ENCODE peak calls at places on chromosomes 7 and 10, in seven cellular contexts. R, I, G, Y, Z, P and C are unnamed samples.

GRCh38 chr10:35789996-35790395 is 147.9 kb upstream of the FZD8 start:
- DNase-seq in I (no peak), Y (no peak), G (no peak), Z (peak), P (peak), R (no peak), C (no peak)

GRCh38 chr7:50953303-50953702 is 170.6 kb upstream of the GRB10 start:
- DNase-seq in G (no peak), Z (no peak), I (no peak), Y (no peak), R (no peak), P (no peak), C (no peak)

GRCh38 chr10:112793197-112793921 is 156.7 kb upstream of the TCF7L2 start:
- DNase-seq in G (no peak), Z (no peak), I (no peak), Y (no peak), P (peak), R (no peak), C (no peak)

GRCh38 chr7:91288208-91288824 is 24.1 kb downstream of the FZD1 start:
- DNase-seq in G (no peak), Y (no peak), I (no peak), Z (peak), P (no peak), R (no peak), C (no peak)

GRCh38 chr10:101166430-101166829 is 35.3 kb downstream of the TLX1 start:
- DNase-seq in Y (no peak), Z (peak), P (no peak), G (no peak), R (no peak), I (no peak), C (no peak)

GRCh38 chr10:23157239-23157661 is 34.9 kb upstream of the PTF1A start:
- DNase-seq in R (no peak), Z (no peak), G (no peak), I (no peak), P (no peak), Y (no peak), C (no peak)

GRCh38 chr7:88795553-88795952 is at the start of gene TEX47:
- DNase-seq in Y (no peak), G (no peak), I (no peak), P (no peak), Z (no peak), R (no peak), C (no peak)

GRCh38 chr7:84218681-84219080 is 24.1 kb upstream of the SEMA3A start:
- DNase-seq in G (no peak), P (peak), R (no peak), I (no peak), Y (no peak), Z (peak), C (no peak)

GRCh38 chr10:17200885-17201164 is 647 bp downstream of the TRDMT1 start:
- DNase-seq in Z (peak), P (peak), Y (no peak), R (peak), I (no peak), G (no peak), C (no peak)

GRCh38 chr7:157926107-157926506 is 589.3 kb downstream of the DNAJB6 start:
- DNase-seq in I (peak), R (no peak), P (no peak), Y (no peak), G (no peak), Z (no peak), C (no peak)

GRCh38 chr7:148173296-148173695 is 417.3 kb upstream of the C7orf33 start:
- DNase-seq in G (no peak), Z (no peak), I (no peak), P (no peak), Y (no peak), R (no peak), C (no peak)

GRCh38 chr10:17415046-17415643 is 39.2 kb downstream of the ST8SIA6 start:
- DNase-seq in I (no peak), Z (no peak), G (no peak), R (no peak), P (no peak), Y (no peak), C (no peak)

GRCh38 chr7:2873686-2874551 is 29.8 kb upstream of the GNA12 start:
- DNase-seq in R (no peak), I (no peak), Y (no peak), Z (peak), P (peak), G (no peak), C (no peak)

GRCh38 chr7:44564606-44565005 is 9.1 kb downstream of the DDX56 start:
- DNase-seq in Z (no peak), P (no peak), G (no peak), R (no peak), Y (no peak), I (no peak), C (no peak)

DNA sequence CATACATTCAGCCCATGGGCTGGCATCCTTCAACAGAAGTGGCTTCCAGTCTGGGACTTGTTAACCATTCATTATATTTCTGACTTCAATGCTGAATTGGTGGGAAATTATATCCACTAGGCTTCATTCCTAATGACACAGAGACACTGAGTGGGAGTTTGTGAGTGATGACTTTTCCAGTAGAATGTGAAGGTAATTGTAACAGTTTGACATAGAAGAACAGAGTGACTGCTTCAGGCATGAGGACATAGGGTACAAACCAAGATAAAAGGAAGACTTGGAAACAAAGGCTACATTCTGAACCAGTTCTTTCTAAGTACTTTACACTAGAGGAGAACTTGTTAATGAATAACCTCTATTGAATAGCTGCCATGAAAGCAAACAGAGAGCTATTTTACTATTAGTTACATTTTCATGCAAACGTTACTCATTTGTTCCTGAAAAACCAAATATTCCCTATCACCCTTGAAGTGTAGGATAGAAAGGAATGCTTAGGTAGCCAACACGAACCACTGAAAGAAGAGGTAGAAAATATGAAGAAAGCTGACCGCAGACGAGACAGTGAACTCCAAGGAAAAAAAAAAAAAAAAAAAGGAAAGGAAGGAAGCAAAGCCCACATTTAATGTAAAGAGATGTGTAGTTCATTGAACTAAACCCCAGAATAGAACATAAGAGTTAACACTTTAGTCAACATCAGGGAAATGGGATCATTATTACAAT is 237.0 kb upstream of the SEMA3C start:
- DNase-seq in Y (no peak), I (no peak), P (peak), Z (peak), G (no peak), R (no peak), C (no peak)
- H3K27ac ChIP-seq in Y (no peak), I (no peak), P (no peak), Z (peak), G (no peak), R (no peak), C (no peak)

GRCh38 chr10:102673235-102673634 is 29.0 kb downstream of the TRIM8 start:
- DNase-seq in I (no peak), G (no peak), P (no peak), R (peak), Z (no peak), Y (no peak), C (no peak)

GRCh38 chr10:102675151-102675886 is 31.0 kb downstream of the TRIM8 start:
- DNase-seq in G (no peak), Z (peak), P (no peak), R (peak), I (no peak), Y (no peak), C (no peak)

GRCh38 chr10:102672822-102673200 is 28.5 kb downstream of the TRIM8 start:
- DNase-seq in Z (no peak), I (no peak), R (no peak), G (no peak), P (no peak), Y (no peak), C (no peak)

GRCh38 chr10:102674566-102674965 is 30.3 kb downstream of the TRIM8 start:
- DNase-seq in Y (no peak), G (no peak), P (no peak), Z (no peak), R (no peak), I (no peak), C (no peak)

GRCh38 chr10:102673961-102674511 is 29.8 kb downstream of the TRIM8 start:
- DNase-seq in Y (no peak), Z (peak), P (peak), G (no peak), R (peak), I (peak), C (peak)
- H3K4me3 ChIP-seq in Y (peak), Z (peak), P (peak), G (peak), R (peak), I (peak), C (peak)

GRCh38 chr10:121911421-121911697 is 16.5 kb downstream of the ATE1 start:
- DNase-seq in R (no peak), Y (no peak), G (no peak), Z (no peak), P (no peak), I (no peak), C (no peak)

GRCh38 chr10:121914661-121915060 is 13.2 kb downstream of the ATE1 start:
- DNase-seq in R (no peak), I (no peak), Z (no peak), G (no peak), Y (no peak), P (no peak), C (no peak)

GRCh38 chr10:121904888-121905287 is 22.9 kb downstream of the ATE1 start:
- DNase-seq in Y (no peak), I (no peak), P (no peak), R (no peak), G (no peak), Z (no peak), C (no peak)

GRCh38 chr10:121910673-121911420 is 17.0 kb downstream of the ATE1 start:
- DNase-seq in R (no peak), P (peak), G (no peak), Z (peak), I (no peak), Y (no peak), C (no peak)
- H3K27ac ChIP-seq in R (no peak), P (peak), G (peak), Z (no peak), I (no peak), Y (no peak), C (no peak)

GRCh38 chr10:111137012-111137411 is 60.2 kb downstream of the ADRA2A start:
- DNase-seq in G (no peak), Z (no peak), P (no peak), Y (no peak), R (no peak), I (no peak), C (no peak)

GRCh38 chr10:111139567-111139966 is 62.7 kb downstream of the ADRA2A start:
- DNase-seq in P (no peak), Y (no peak), Z (no peak), G (no peak), R (no peak), I (no peak), C (no peak)

GRCh38 chr10:111142082-111142481 is 65.3 kb downstream of the ADRA2A start:
- DNase-seq in Y (no peak), P (no peak), I (no peak), Z (no peak), R (no peak), G (no peak), C (no peak)

GRCh38 chr10:111137587-111137986 is 60.8 kb downstream of the ADRA2A start:
- DNase-seq in Z (no peak), G (no peak), P (no peak), Y (no peak), R (no peak), I (no peak), C (no peak)
- H3K4me3 ChIP-seq in Z (no peak), G (no peak), P (no peak), Y (no peak), R (no peak), I (no peak), C (no peak)

GRCh38 chr7:8176370-8177081 is 85.4 kb downstream of the ICA1 start:
- DNase-seq in P (no peak), R (no peak), I (peak), Y (no peak), G (no peak), Z (no peak), C (peak)
- H3K27ac ChIP-seq in P (no peak), R (no peak), I (peak), Y (no peak), G (no peak), Z (no peak), C (peak)

GRCh38 chr10:45058580-45058979 is 57.9 kb downstream of the ZNF22 start:
- DNase-seq in P (no peak), G (no peak), R (no peak), I (no peak), Y (no peak), Z (peak), C (no peak)

DNA sequence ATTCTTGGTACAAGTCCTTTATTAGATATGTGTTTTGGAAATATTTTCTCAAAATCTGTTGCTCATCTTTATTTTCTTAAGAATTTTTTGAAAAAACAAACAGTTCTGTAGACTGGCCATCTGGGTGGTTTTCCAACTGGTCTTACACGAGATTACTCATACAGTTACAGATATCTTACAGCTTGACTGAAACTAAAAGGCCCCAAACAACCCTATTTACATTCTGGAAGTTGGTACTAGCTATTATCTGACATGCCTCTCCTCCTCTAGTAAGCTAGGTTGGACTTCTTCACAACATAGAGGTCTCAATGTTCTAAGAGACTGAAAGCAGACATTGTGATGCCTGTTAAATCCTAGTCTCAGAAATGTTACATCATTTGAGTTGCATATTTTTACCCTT is 52.0 kb downstream of the ZNF22 start:
- DNase-seq in Y (no peak), Z (no peak), G (no peak), R (no peak), P (no peak), I (no peak), C (no peak)
- H3K4me3 ChIP-seq in Y (no peak), Z (no peak), G (no peak), R (no peak), P (no peak), I (no peak), C (no peak)

DNA sequence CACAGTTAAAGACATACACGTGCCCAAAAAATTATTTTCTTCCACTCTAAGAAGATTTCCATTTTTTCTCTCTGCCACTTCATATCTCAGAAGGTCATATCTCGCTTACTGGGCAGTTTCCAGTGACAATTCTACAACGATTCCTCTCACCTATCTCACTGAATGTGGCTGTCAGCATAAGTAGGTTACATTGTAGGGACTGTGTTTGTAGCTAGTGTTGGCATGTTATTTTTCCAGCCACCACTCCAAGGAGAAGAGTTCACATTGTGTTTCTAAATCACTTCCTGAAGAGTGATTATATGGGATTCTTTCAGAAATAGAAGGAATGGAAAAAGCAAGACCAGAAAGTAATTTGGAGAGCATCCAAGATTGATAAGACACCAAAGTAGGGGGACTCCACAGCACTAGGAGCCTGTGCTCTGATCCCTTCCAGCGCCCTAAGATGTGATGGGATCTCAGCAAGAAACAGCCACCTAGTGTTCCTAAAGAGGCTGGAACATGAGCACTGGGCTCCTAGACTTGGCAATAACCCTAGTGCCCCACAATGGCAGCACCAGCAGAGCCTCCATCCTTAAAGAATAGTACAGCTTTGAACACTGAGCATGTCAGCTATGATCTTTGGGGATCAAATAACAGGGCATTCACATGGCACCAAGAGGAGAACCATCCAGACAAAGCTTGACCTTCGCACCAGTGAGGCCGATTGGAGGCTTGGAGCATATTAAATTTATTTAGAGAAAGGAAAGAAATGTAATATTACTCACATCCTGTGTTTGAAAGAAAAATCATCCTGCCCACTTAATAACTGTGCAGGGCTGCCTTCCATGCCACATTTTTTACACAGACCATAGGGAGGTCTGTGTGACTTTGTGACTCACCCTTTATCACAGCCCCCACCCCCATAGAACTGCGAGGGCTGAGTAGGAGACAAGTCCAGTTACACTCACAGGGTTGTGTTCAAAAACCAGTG is 51.8 kb downstream of the CAV1 start:
- DNase-seq in I (no peak), R (no peak), Z (peak), P (peak), G (no peak), Y (no peak), C (no peak)
- H3K27ac ChIP-seq in I (no peak), R (peak), Z (peak), P (peak), G (no peak), Y (peak), C (no peak)

GRCh38 chr10:129959544-129960492 is 4.3 kb downstream of the EBF3 start:
- DNase-seq in P (no peak), G (peak), I (no peak), R (peak), Z (no peak), Y (no peak), C (no peak)
- H3K4me3 ChIP-seq in P (no peak), G (no peak), I (no peak), R (peak), Z (no peak), Y (peak), C (no peak)

DNA sequence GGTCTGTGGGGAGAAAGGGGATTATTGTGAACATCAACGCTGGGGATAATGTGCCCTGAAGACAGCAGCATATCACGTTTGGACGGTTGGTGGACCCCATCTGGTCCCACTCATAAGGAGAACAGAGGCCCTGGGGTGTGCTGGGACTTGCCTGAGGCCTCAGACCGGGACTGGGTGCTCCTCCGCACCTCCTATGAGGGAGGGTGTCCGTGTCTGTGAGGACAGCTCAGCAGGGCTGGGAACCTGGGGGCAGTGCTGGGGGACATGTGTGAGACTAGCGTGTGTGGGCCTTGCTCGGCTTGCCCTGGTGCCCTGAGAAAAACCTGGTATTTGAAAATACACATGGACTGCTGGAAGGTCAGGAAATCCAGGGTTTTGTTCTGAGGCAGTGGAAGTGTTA is 13.5 kb upstream of the SH2D4B start:
- DNase-seq in G (no peak), Z (no peak), I (no peak), Y (no peak), P (no peak), R (no peak), C (no peak)
- H3K27ac ChIP-seq in G (peak), Z (no peak), I (no peak), Y (no peak), P (no peak), R (no peak), C (no peak)